ENCODE peak calls at places on chromosomes 1 and 21, in five cellular contexts. L is neural progenitor cell, E is BJ, K is mesothelial cell of epicardium, G is tibial nerve. U is an unnamed sample.

GRCh38 chr1:160672789-160673695 is 26.2 kb upstream of the SLAMF1 start:
- DNase-seq in L (no peak), E (no peak), G (no peak), K (no peak), U (no peak)

GRCh38 chr1:82731216-82731615 is 930.5 kb downstream of the ADGRL2 start:
- DNase-seq in K (no peak), G (no peak), E (no peak), L (no peak), U (no peak)

GRCh38 chr21:34336756-34337391 is 26.9 kb upstream of the KCNE2 start:
- DNase-seq in L (no peak), G (no peak), K (no peak), E (peak; percentile 26), U (no peak)

GRCh38 chr1:221371671-221372070 is 370.2 kb downstream of the DUSP10 start:
- DNase-seq in K (no peak), E (no peak), L (no peak), G (no peak), U (no peak)

GRCh38 chr21:26041441-26042180 is 129.0 kb downstream of the APP start:
- DNase-seq in K (no peak), L (no peak), G (no peak), E (no peak), U (no peak)

GRCh38 chr21:15775291-15775690 is 45.5 kb downstream of the USP25 start:
- DNase-seq in K (no peak), E (no peak), L (no peak), G (no peak), U (no peak)

GRCh38 chr1:168266644-168267186 is 14.0 kb upstream of the TBX19 start:
- DNase-seq in K (no peak), E (no peak), L (no peak), G (no peak), U (no peak)

GRCh38 chr1:45351508-45351907 is 11.3 kb upstream of the MUTYH start:
- DNase-seq in K (no peak), G (no peak), E (no peak), L (no peak), U (no peak)

GRCh38 chr1:245588250-245588649 is 433.5 kb downstream of the KIF26B start:
- DNase-seq in K (no peak), G (no peak), E (no peak), L (peak; percentile 42), U (no peak)

GRCh38 chr1:216119600-216119999 is 303.6 kb downstream of the USH2A start:
- DNase-seq in E (no peak), L (peak; percentile 17), G (no peak), K (no peak), U (no peak)
- TF ChIP-seq CTCF in E (peak; percentile 60), L (peak; percentile 54), G (no peak), K (no peak), U (peak; percentile 33)

GRCh38 chr1:20216574-20216973 is 30.3 kb upstream of the PLA2G2C start:
- DNase-seq in G (no peak), E (no peak), K (no peak), L (no peak), U (no peak)
- TF ChIP-seq CTCF in G (no peak), E (peak; percentile 26), K (no peak), L (peak; percentile 43), U (no peak)

GRCh38 chr21:23398726-23399125 is 2208.6 kb downstream of the MRPL39 start:
- DNase-seq in E (no peak), K (no peak), G (no peak), L (no peak), U (no peak)

GRCh38 chr21:23402929-23403520 is 2204.3 kb downstream of the MRPL39 start:
- DNase-seq in K (no peak), E (no peak), L (no peak), G (no peak), U (no peak)

DNA sequence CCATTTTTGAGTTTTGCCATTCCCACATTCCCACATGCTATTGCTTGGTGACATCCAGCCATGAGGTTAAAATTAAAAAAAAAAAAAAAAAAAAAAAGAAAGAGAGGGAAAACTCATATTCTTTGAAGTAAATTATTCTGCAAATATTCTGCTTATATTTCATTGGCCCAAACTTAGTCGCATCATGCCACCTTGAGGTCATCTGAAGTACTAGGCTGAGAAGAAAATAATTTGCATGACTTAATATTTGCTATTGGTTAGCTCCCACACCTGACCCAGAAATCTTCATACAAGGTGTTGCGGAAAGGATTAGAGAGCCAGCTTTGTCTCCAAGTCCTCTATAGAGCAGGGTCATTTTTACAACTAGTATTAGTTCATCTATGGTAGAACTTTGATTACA is 2206.0 kb downstream of the MRPL39 start:
- DNase-seq in G (no peak), K (no peak), L (peak; percentile 9), E (no peak), U (no peak)
- TF ChIP-seq CTCF in G (no peak), K (peak; percentile 48), L (peak; percentile 54), E (no peak), U (no peak)

GRCh38 chr1:8314346-8315280 is 3.3 kb upstream of the SLC45A1 start:
- DNase-seq in K (peak; percentile 83), G (peak; percentile 68), E (no peak), L (peak; percentile 90), U (no peak)
- TF ChIP-seq CTCF in K (peak; percentile 87), G (peak; percentile 90), E (peak; percentile 89), L (peak; percentile 91), U (peak; percentile 94)

DNA sequence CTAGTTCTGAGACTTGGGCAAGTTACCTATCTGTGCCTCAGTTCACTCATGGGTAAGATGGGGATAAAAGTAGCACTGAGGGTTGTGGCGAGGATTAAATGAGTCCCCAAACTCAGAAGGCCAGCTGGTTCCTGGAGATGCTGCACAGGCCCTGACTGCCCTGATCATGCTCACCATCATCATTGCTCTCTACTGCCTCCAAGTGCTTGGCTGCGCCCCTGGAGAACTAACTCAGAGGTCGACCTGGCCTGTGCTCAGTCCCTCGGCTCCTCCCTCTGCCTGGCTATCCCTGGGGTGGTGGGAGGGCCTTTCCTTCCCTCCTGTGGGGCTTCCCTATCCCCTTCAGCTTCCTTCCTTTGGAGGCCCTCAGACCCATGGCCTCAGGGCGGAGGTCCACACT is 5.6 kb downstream of the SLC5A9 start:
- DNase-seq in K (no peak), G (no peak), E (no peak), L (peak; percentile 61), U (no peak)
- TF ChIP-seq CTCF in K (no peak), G (no peak), E (no peak), L (peak; percentile 46), U (no peak)

GRCh38 chr1:32414186-32414886 is 20.1 kb upstream of the BSDC1 start:
- DNase-seq in G (no peak), E (no peak), K (no peak), L (no peak), U (no peak)
- TF ChIP-seq CTCF in G (no peak), E (no peak), K (no peak), L (no peak), U (no peak)

DNA sequence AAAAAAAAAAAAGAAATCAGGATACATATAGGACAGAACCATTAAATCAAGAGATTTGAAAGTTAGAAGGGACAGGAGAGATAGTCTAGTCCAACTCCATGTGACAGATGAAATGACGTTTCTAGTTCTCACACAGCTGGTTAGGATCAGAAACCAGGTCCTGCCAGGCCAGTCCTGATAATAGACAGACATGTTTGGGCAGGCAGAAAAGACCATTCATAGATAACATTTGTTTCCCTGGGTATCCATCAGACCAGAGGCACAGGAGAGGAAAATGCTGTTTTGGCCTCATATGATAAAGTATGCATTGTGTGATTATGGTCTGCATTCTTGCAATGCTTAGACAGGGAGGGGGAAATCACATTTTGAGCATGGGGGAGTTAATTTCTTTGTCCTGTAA is 29.3 kb downstream of the ZBTB8B start:
- DNase-seq in E (no peak), K (no peak), L (no peak), G (no peak), U (no peak)
- TF ChIP-seq CTCF in E (no peak), K (no peak), L (no peak), G (no peak), U (no peak)

U was measured in esophagus squamous epithelium.